ENCODE peak calls at places on chromosomes 7 and 10, in four cellular contexts. D is D341Med, G is heart right ventricle, L is mammary epithelial cell. I is an unnamed sample.

GRCh38 chr7:130008941-130009847 is 42.0 kb downstream of the ZC3HC1 start:
- DNase-seq in D (no peak), L (peak; percentile 99), G (no peak), I (peak; percentile 96)

GRCh38 chr7:127632276-127632910 is 14.5 kb upstream of the PAX4 start:
- DNase-seq in G (no peak), D (no peak), L (no peak), I (no peak)

GRCh38 chr10:86872757-86873156 is 84.7 kb downstream of the MMRN2 start:
- DNase-seq in D (no peak), L (no peak), G (no peak), I (no peak)

GRCh38 chr7:142800699-142801260 is 30.0 kb downstream of the PRSS2 start:
- DNase-seq in L (no peak), D (no peak), G (no peak), I (no peak)

GRCh38 chr7:46317256-46317655 is 396.2 kb upstream of the IGFBP3 start:
- DNase-seq in G (no peak), L (no peak), D (no peak), I (no peak)

GRCh38 chr10:124076334-124076733 is 17.1 kb downstream of the CHST15 start:
- DNase-seq in L (no peak), D (no peak), G (no peak), I (no peak)

GRCh38 chr10:191703-192518 is 56.7 kb downstream of the ZMYND11 start:
- DNase-seq in D (no peak), G (no peak), L (no peak), I (no peak)

GRCh38 chr10:131888186-131888604 is 12.6 kb upstream of the PPP2R2D start:
- DNase-seq in L (peak; percentile 99), G (no peak), D (no peak), I (peak; percentile 89)

GRCh38 chr7:80537091-80537490 is 25.2 kb upstream of the GNAT3 start:
- DNase-seq in D (no peak), L (no peak), G (no peak), I (no peak)

GRCh38 chr7:159019111-159019510 is 125.6 kb downstream of the VIPR2 start:
- DNase-seq in D (no peak), G (no peak), L (no peak), I (no peak)

I was measured in epithelial cell of prostate.